ENCODE peak calls at places on chromosomes 2 and 18, in ten cellular contexts. B is Peyer's patch, U is ovary, W is body of pancreas, J is spleen, L is transverse colon, Z is A549, I is uterus, P is right lobe of liver, V is breast epithelium. C is an unnamed sample.
A peak's percentile ranks its signal among the peaks of the same experiment; 100 is the strongest.

GRCh38 chr2:233350708-233351107 is 3.6 kb upstream of the DGKD start:
- DNase-seq in P (no peak), B (no peak), V (peak; percentile 36), Z (peak; percentile 98), U (no peak), L (peak; percentile 27), I (peak; percentile 39), J (no peak), W (peak; percentile 25), C (no peak)

GRCh38 chr2:19607400-19607799 is 249.0 kb upstream of the OSR1 start:
- DNase-seq in J (no peak), I (no peak), Z (peak; percentile 30), B (no peak), U (no peak), L (no peak), V (no peak), P (no peak), W (no peak), C (no peak)

GRCh38 chr2:37656512-37657423 is 14.7 kb downstream of the CDC42EP3 start:
- DNase-seq in I (no peak), Z (no peak), B (no peak), U (no peak), W (no peak), L (no peak), J (no peak), V (no peak), P (no peak), C (no peak)

GRCh38 chr2:128381001-128381938 is 62.6 kb upstream of the HS6ST1 start:
- DNase-seq in Z (no peak), P (peak; percentile 11), I (peak; percentile 21), U (peak; percentile 17), J (peak; percentile 78), W (peak; percentile 20), L (peak; percentile 5), B (peak; percentile 48), V (no peak), C (no peak)

GRCh38 chr2:19256239-19256638 is 102.2 kb downstream of the OSR1 start:
- DNase-seq in J (no peak), I (no peak), V (no peak), L (no peak), W (no peak), Z (no peak), P (no peak), U (no peak), B (no peak), C (no peak)

GRCh38 chr2:128406629-128407252 is 88.1 kb upstream of the HS6ST1 start:
- DNase-seq in I (no peak), Z (no peak), P (no peak), U (no peak), L (peak; percentile 6), V (no peak), B (no peak), W (peak; percentile 50), J (peak; percentile 68), C (no peak)

GRCh38 chr18:47968721-47969120 is 38.3 kb upstream of the SMAD2 start:
- DNase-seq in B (no peak), L (no peak), W (no peak), P (no peak), U (no peak), J (no peak), I (no peak), V (no peak), Z (peak; percentile 22), C (no peak)

GRCh38 chr2:63661076-63661475 is 72.3 kb downstream of the MDH1 start:
- DNase-seq in Z (no peak), W (no peak), B (no peak), J (no peak), I (no peak), V (no peak), L (no peak), P (no peak), U (no peak), C (no peak)

GRCh38 chr18:29979884-29980283 is 1062.7 kb downstream of the DSC3 start:
- DNase-seq in B (no peak), J (no peak), I (no peak), V (no peak), U (no peak), L (no peak), W (no peak), Z (no peak), P (no peak), C (no peak)

GRCh38 chr18:76860411-76860810 is 38.1 kb downstream of the ZNF236 start:
- DNase-seq in W (no peak), B (no peak), I (no peak), V (no peak), P (no peak), L (no peak), Z (no peak), J (no peak), U (no peak), C (no peak)

GRCh38 chr2:111669928-111670695 is 213.9 kb downstream of the ANAPC1 start:
- DNase-seq in P (no peak), I (no peak), B (no peak), W (no peak), L (no peak), V (no peak), U (no peak), J (no peak), Z (no peak), C (no peak)

GRCh38 chr2:31962757-31963361 is 47.9 kb downstream of the MEMO1 start:
- DNase-seq in J (no peak), Z (no peak), B (no peak), P (peak; percentile 30), L (no peak), U (no peak), V (no peak), I (no peak), W (peak; percentile 10), C (no peak)

GRCh38 chr2:201116959-201117734 is 1.2 kb downstream of the CFLAR start:
- DNase-seq in P (peak; percentile 61), I (peak; percentile 72), Z (peak; percentile 49), V (peak; percentile 67), U (peak; percentile 83), J (no peak), B (no peak), W (peak; percentile 89), L (peak; percentile 65), C (no peak)

GRCh38 chr2:216875861-216876260 is 16.0 kb upstream of the TNP1 start:
- DNase-seq in B (no peak), U (no peak), V (no peak), P (no peak), I (no peak), W (no peak), L (no peak), Z (no peak), J (no peak), C (no peak)

GRCh38 chr2:66897181-66897580 is 462.3 kb downstream of the MEIS1 start:
- DNase-seq in L (no peak), V (no peak), P (no peak), U (no peak), Z (no peak), J (no peak), I (peak; percentile 67), B (no peak), W (peak; percentile 33), C (no peak)

GRCh38 chr2:8138525-8138922 is 543.3 kb upstream of the ID2 start:
- DNase-seq in J (no peak), V (no peak), Z (no peak), L (no peak), I (no peak), P (no peak), B (no peak), W (no peak), U (no peak), C (no peak)

GRCh38 chr2:27442981-27443323 is 771 bp downstream of the KRTCAP3 start:
- DNase-seq in W (peak; percentile 22), B (peak; percentile 65), J (no peak), P (no peak), I (no peak), U (no peak), Z (no peak), V (no peak), L (peak; percentile 33), C (no peak)
- TF ChIP-seq POLR2A in W (no peak), B (no peak), J (no peak), P (no peak), I (no peak), U (no peak), Z (no peak), V (no peak), L (no peak), C (no peak)

DNA sequence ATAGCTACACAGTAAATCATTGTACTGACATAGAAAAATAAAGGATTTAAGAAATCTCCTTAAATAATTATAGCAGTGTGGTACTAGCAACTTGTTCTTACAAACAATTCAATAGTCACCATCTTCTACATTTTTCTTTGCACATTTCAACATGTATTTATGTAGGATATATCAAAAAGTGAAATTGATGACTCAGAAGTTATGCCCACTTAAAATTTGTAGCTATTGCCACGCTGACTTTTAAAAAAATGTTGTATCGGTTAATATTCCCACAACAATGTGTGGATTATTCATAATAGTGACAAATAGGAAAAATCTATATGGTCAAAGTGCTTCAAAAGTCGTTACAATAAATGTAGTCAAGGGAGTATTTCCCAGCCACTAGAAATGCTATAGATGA is 6.7 kb downstream of the TGFA start:
- DNase-seq in L (no peak), I (no peak), J (no peak), W (no peak), P (no peak), U (no peak), B (no peak), V (no peak), Z (no peak), C (no peak)
- H3K4me1 ChIP-seq in L (no peaks in the 10 kb centered on the region), I (no peaks in the 10 kb centered on the region), J (no peaks in the 10 kb centered on the region), W (peaks cover 13% of the 10 kb centered on the region), P (no peaks in the 10 kb centered on the region), U (no peaks in the 10 kb centered on the region), B (no peaks in the 10 kb centered on the region), V (no peaks in the 10 kb centered on the region), Z (peaks cover 1% of the 10 kb centered on the region), C (peaks cover under 1% of the 10 kb centered on the region)

DNA sequence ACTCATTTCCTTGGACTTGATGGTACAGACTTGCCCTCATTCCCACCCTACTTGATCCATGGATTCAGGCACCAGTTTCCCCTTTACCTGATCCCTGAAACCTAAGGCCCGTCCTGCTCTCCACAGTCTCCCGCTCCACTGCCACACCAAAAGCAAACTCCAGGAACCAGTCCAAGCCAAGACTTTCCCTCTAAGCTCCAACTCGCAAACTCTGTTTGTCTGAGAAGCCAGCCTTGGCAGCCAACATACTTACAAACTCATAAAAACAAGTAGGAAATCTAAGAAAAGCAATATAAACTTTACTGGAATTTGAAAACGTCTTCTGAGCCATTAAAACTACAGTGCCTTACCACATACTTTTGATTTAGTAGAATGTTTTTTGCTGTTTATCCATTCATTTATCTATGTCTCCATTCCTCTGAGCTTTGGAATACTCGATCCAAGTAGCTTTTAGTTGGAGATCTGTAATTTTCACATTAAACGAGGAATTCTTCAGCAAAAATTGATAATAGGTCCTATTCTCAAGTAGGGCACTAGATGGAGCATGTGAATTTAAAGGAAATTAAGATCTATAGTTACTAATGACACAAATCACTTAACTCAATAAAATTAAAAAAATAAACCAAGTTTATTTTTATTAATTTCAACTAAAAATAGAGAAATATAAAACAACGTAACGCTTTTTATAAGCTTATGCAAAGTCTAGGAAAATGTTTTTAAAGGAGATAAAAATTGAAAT is 199.7 kb downstream of the MYO3B start:
- DNase-seq in B (no peak), W (no peak), J (no peak), L (peak; percentile 10), V (no peak), U (no peak), Z (no peak), P (no peak), I (no peak), C (no peak)
- H3K4me3 ChIP-seq in B (no peak overlapping the region), W (no peak overlapping the region), J (no peak overlapping the region), L (no peak overlapping the region), V (no peak overlapping the region), U (no peak overlapping the region), Z (no peak overlapping the region), P (no peak overlapping the region), I (no peak overlapping the region), C (no peak overlapping the region)

GRCh38 chr2:10302479-10303173 is at the start of gene HPCAL1:
- DNase-seq in Z (peak; percentile 92), U (peak; percentile 86), L (peak; percentile 94), I (peak; percentile 85), W (peak; percentile 92), V (peak; percentile 71), P (peak; percentile 97), J (peak; percentile 99), B (peak; percentile 94), C (peak; percentile 49)
- TF ChIP-seq POLR2A in Z (peak; percentile 91), U (peak; percentile 58), L (peak; percentile 78), I (peak; percentile 98), W (peak; percentile 86), V (no peak), P (peak; percentile 98), J (no peak), B (peak; percentile 97), C (peak; percentile 83)

C was measured in esophagus squamous epithelium.